ENCODE peak calls at places on chromosome 10, in eight cellular contexts. S, V, Z, H, F, X, R and M are unnamed samples.

GRCh38 chr10:91575044-91575610 is 57.7 kb downstream of the PPP1R3C start:
- DNase-seq in S (no peak), V (no peak), Z (peak; percentile 67), H (no peak), F (peak; percentile 34), X (no peak), R (no peak), M (no peak)

GRCh38 chr10:49318751-49319150 is 19.8 kb downstream of the C10orf71 start:
- DNase-seq in S (no peak), V (no peak), Z (no peak), H (no peak), F (no peak), X (no peak), R (no peak), M (no peak)

GRCh38 chr10:13913890-13914289 is 327.1 kb downstream of the PRPF18 start:
- DNase-seq in S (no peak), V (no peak), Z (peak; percentile 64), H (no peak), F (peak; percentile 44), X (no peak), R (no peak), M (no peak)

GRCh38 chr10:132488231-132488821 is 49.3 kb upstream of the INPP5A start:
- DNase-seq in S (no peak), V (no peak), Z (no peak), H (no peak), F (no peak), X (no peak), R (no peak), M (no peak)

GRCh38 chr10:69786791-69787190 is 14.9 kb upstream of the COL13A1 start:
- DNase-seq in S (no peak), V (no peak), Z (no peak), H (no peak), F (no peak), X (no peak), R (no peak), M (peak; percentile 20)

GRCh38 chr10:48449501-48450232 is 143.2 kb downstream of the MAPK8 start:
- DNase-seq in S (no peak), V (peak; percentile 85), Z (peak; percentile 63), H (no peak), F (peak; percentile 70), X (no peak), R (no peak), M (no peak)

GRCh38 chr10:112732277-112732891 is 217.7 kb upstream of the TCF7L2 start:
- DNase-seq in S (no peak), V (no peak), Z (peak; percentile 27), H (no peak), F (no peak), X (no peak), R (no peak), M (peak; percentile 28)

GRCh38 chr10:10804998-10805737 is 212.5 kb upstream of the CELF2 start:
- DNase-seq in S (no peak), V (no peak), Z (no peak), H (no peak), F (no peak), X (no peak), R (no peak), M (no peak)

GRCh38 chr10:37680716-37681616 is 176.4 kb downstream of the ZNF248 start:
- DNase-seq in S (no peak), V (no peak), Z (no peak), H (no peak), F (no peak), X (no peak), R (no peak), M (no peak)

GRCh38 chr10:5888843-5889623 is 660 bp downstream of the ANKRD16 start:
- DNase-seq in S (no peak), V (no peak), Z (peak; percentile 30), H (no peak), F (no peak), X (peak; percentile 65), R (peak; percentile 15), M (no peak)

GRCh38 chr10:25017247-25017590 is 807 bp downstream of the THNSL1 start:
- DNase-seq in S (no peak), V (no peak), Z (peak; percentile 29), H (no peak), F (peak; percentile 32), X (peak; percentile 34), R (no peak), M (peak; percentile 11)

GRCh38 chr10:110859947-110860376 is 11.8 kb upstream of the PDCD4 start:
- DNase-seq in S (peak; percentile 85), V (no peak), Z (peak; percentile 47), H (no peak), F (no peak), X (no peak), R (no peak), M (no peak)

GRCh38 chr10:14405076-14406065 is 74.6 kb upstream of the FRMD4A start:
- DNase-seq in S (no peak), V (no peak), Z (peak; percentile 31), H (no peak), F (peak; percentile 8), X (no peak), R (no peak), M (no peak)

GRCh38 chr10:132023092-132023811 is 41.5 kb upstream of the BNIP3 start:
- DNase-seq in S (peak; percentile 24), V (no peak), Z (peak; percentile 92), H (no peak), F (peak; percentile 75), X (peak; percentile 89), R (peak; percentile 60), M (no peak)